ENCODE peak calls at places on chromosomes 2 and 18, in five cellular contexts. One of them, this sample, is unnamed.

GRCh38 chr2:167581961-167582574 is 665.3 kb downstream of the STK39 start:
- DNase-seq in tibial artery: no peak
- DNase-seq in HFFc6: no peak
- DNase-seq in CD4-positive, alpha-beta T cell: no peak
- DNase-seq in cardiac muscle cell: peak
- DNase-seq in this sample: no peak

GRCh38 chr18:57813245-57813644 is 10.1 kb upstream of the ATP8B1 start:
- DNase-seq in tibial artery: no peak
- DNase-seq in HFFc6: peak
- DNase-seq in CD4-positive, alpha-beta T cell: no peak
- DNase-seq in cardiac muscle cell: peak
- DNase-seq in this sample: no peak

GRCh38 chr2:25276569-25277465 is 64.9 kb downstream of the DNMT3A start:
- DNase-seq in tibial artery: peak
- DNase-seq in HFFc6: no peak
- DNase-seq in CD4-positive, alpha-beta T cell: peak
- DNase-seq in cardiac muscle cell: peak
- DNase-seq in this sample: no peak

GRCh38 chr2:39942970-39943369 is 163.9 kb upstream of the THUMPD2 start:
- DNase-seq in tibial artery: no peak
- DNase-seq in HFFc6: peak
- DNase-seq in CD4-positive, alpha-beta T cell: no peak
- DNase-seq in cardiac muscle cell: peak
- DNase-seq in this sample: no peak

GRCh38 chr2:227623225-227623624 is 5.9 kb downstream of the SCYGR4 start:
- DNase-seq in tibial artery: no peak
- DNase-seq in HFFc6: peak
- DNase-seq in CD4-positive, alpha-beta T cell: no peak
- DNase-seq in cardiac muscle cell: peak
- DNase-seq in this sample: no peak

GRCh38 chr2:175251425-175252041 is 70.0 kb upstream of the ATP5MC3 start:
- DNase-seq in tibial artery: no peak
- DNase-seq in HFFc6: peak
- DNase-seq in CD4-positive, alpha-beta T cell: no peak
- DNase-seq in cardiac muscle cell: peak
- DNase-seq in this sample: no peak

GRCh38 chr2:223404616-223405015 is 197.5 kb downstream of the SCG2 start:
- DNase-seq in tibial artery: no peak
- DNase-seq in HFFc6: no peak
- DNase-seq in CD4-positive, alpha-beta T cell: no peak
- DNase-seq in cardiac muscle cell: no peak
- DNase-seq in this sample: no peak

GRCh38 chr18:383135-383534 is 115.3 kb upstream of the THOC1 start:
- DNase-seq in tibial artery: no peak
- DNase-seq in HFFc6: no peak
- DNase-seq in CD4-positive, alpha-beta T cell: no peak
- DNase-seq in cardiac muscle cell: no peak
- DNase-seq in this sample: no peak

GRCh38 chr18:50806208-50806616 is 13.6 kb downstream of the MRO start:
- DNase-seq in tibial artery: no peak
- DNase-seq in HFFc6: no peak
- DNase-seq in CD4-positive, alpha-beta T cell: no peak
- DNase-seq in cardiac muscle cell: peak
- DNase-seq in this sample: no peak

GRCh38 chr2:232502901-232503791 is 15.5 kb upstream of the ECEL1 start:
- DNase-seq in tibial artery: no peak
- DNase-seq in HFFc6: no peak
- DNase-seq in CD4-positive, alpha-beta T cell: peak
- DNase-seq in cardiac muscle cell: peak
- DNase-seq in this sample: no peak

GRCh38 chr2:74321737-74322136 is 21.5 kb downstream of the SLC4A5 start:
- DNase-seq in tibial artery: no peak
- DNase-seq in HFFc6: no peak
- DNase-seq in CD4-positive, alpha-beta T cell: no peak
- DNase-seq in cardiac muscle cell: no peak
- DNase-seq in this sample: no peak

GRCh38 chr2:25684577-25684976 is 11.2 kb upstream of the DTNB start:
- DNase-seq in tibial artery: no peak
- DNase-seq in HFFc6: no peak
- DNase-seq in CD4-positive, alpha-beta T cell: no peak
- DNase-seq in cardiac muscle cell: no peak
- DNase-seq in this sample: no peak

GRCh38 chr2:189549440-189549832 is 31.1 kb downstream of the SLC40A1 start:
- DNase-seq in tibial artery: peak
- DNase-seq in HFFc6: no peak
- DNase-seq in CD4-positive, alpha-beta T cell: no peak
- DNase-seq in cardiac muscle cell: peak
- DNase-seq in this sample: no peak

GRCh38 chr2:230864122-230864604 is 579 bp upstream of the ITM2C start:
- DNase-seq in tibial artery: peak
- DNase-seq in HFFc6: no peak
- DNase-seq in CD4-positive, alpha-beta T cell: no peak
- DNase-seq in cardiac muscle cell: no peak
- DNase-seq in this sample: no peak

GRCh38 chr2:20224716-20225293 is at the start of gene SDC1:
- DNase-seq in tibial artery: no peak
- DNase-seq in HFFc6: peak
- DNase-seq in CD4-positive, alpha-beta T cell: no peak
- DNase-seq in cardiac muscle cell: peak
- DNase-seq in this sample: peak

GRCh38 chr2:227627769-227628168 is 10.5 kb downstream of the SCYGR4 start:
- DNase-seq in tibial artery: no peak
- DNase-seq in HFFc6: no peak
- DNase-seq in CD4-positive, alpha-beta T cell: no peak
- DNase-seq in cardiac muscle cell: no peak
- DNase-seq in this sample: no peak

GRCh38 chr18:3499498-3499897 is 49.5 kb downstream of the TGIF1 start:
- DNase-seq in tibial artery: no peak
- DNase-seq in HFFc6: no peak
- DNase-seq in CD4-positive, alpha-beta T cell: no peak
- DNase-seq in cardiac muscle cell: peak
- DNase-seq in this sample: no peak

GRCh38 chr2:109497447-109497846 is 116.3 kb downstream of the SEPTIN10 start:
- DNase-seq in tibial artery: no peak
- DNase-seq in HFFc6: peak
- DNase-seq in CD4-positive, alpha-beta T cell: no peak
- DNase-seq in cardiac muscle cell: no peak
- DNase-seq in this sample: no peak

GRCh38 chr2:25201265-25201664 is 32.9 kb upstream of the POMC start:
- DNase-seq in tibial artery: no peak
- DNase-seq in HFFc6: no peak
- DNase-seq in CD4-positive, alpha-beta T cell: no peak
- DNase-seq in cardiac muscle cell: no peak
- DNase-seq in this sample: no peak

GRCh38 chr18:8841781-8842485 is 136.6 kb downstream of the MTCL1 start:
- DNase-seq in tibial artery: no peak
- DNase-seq in HFFc6: no peak
- DNase-seq in CD4-positive, alpha-beta T cell: no peak
- DNase-seq in cardiac muscle cell: no peak
- DNase-seq in this sample: no peak

GRCh38 chr18:23502516-23503037 is 734 bp upstream of the RMC1 start:
- DNase-seq in tibial artery: no peak
- DNase-seq in HFFc6: no peak
- DNase-seq in CD4-positive, alpha-beta T cell: no peak
- DNase-seq in cardiac muscle cell: no peak
- DNase-seq in this sample: no peak

GRCh38 chr2:108855194-108855593 is 68.6 kb downstream of the CCDC138 start:
- DNase-seq in tibial artery: no peak
- DNase-seq in HFFc6: peak
- DNase-seq in CD4-positive, alpha-beta T cell: no peak
- DNase-seq in cardiac muscle cell: peak
- DNase-seq in this sample: no peak

GRCh38 chr2:37230581-37230980 is 815 bp downstream of the CEBPZ start:
- DNase-seq in tibial artery: no peak
- DNase-seq in HFFc6: no peak
- DNase-seq in CD4-positive, alpha-beta T cell: no peak
- DNase-seq in cardiac muscle cell: peak
- DNase-seq in this sample: no peak

GRCh38 chr2:46299365-46300263 is 2.4 kb downstream of the EPAS1 start:
- DNase-seq in tibial artery: peak
- DNase-seq in HFFc6: peak
- DNase-seq in CD4-positive, alpha-beta T cell: no peak
- DNase-seq in cardiac muscle cell: peak
- DNase-seq in this sample: peak

GRCh38 chr2:233387667-233388528 is 33.6 kb downstream of the DGKD start:
- DNase-seq in tibial artery: peak
- DNase-seq in HFFc6: peak
- DNase-seq in CD4-positive, alpha-beta T cell: no peak
- DNase-seq in cardiac muscle cell: peak
- DNase-seq in this sample: peak

GRCh38 chr2:233107906-233108305 is 47.8 kb downstream of the INPP5D start:
- DNase-seq in tibial artery: no peak
- DNase-seq in HFFc6: no peak
- DNase-seq in CD4-positive, alpha-beta T cell: no peak
- DNase-seq in cardiac muscle cell: no peak
- DNase-seq in this sample: no peak

GRCh38 chr18:78661316-78661715 is 318.3 kb upstream of the SALL3 start:
- DNase-seq in tibial artery: no peak
- DNase-seq in HFFc6: no peak
- DNase-seq in CD4-positive, alpha-beta T cell: no peak
- DNase-seq in cardiac muscle cell: no peak
- DNase-seq in this sample: no peak

GRCh38 chr18:78658531-78658930 is 321.1 kb upstream of the SALL3 start:
- DNase-seq in tibial artery: no peak
- DNase-seq in HFFc6: no peak
- DNase-seq in CD4-positive, alpha-beta T cell: no peak
- DNase-seq in cardiac muscle cell: no peak
- DNase-seq in this sample: no peak

GRCh38 chr18:78659057-78659456 is 320.6 kb upstream of the SALL3 start:
- DNase-seq in tibial artery: no peak
- DNase-seq in HFFc6: no peak
- DNase-seq in CD4-positive, alpha-beta T cell: no peak
- DNase-seq in cardiac muscle cell: no peak
- DNase-seq in this sample: no peak

GRCh38 chr18:78660311-78660710 is 319.3 kb upstream of the SALL3 start:
- DNase-seq in tibial artery: no peak
- DNase-seq in HFFc6: no peak
- DNase-seq in CD4-positive, alpha-beta T cell: no peak
- DNase-seq in cardiac muscle cell: no peak
- DNase-seq in this sample: no peak

DNA sequence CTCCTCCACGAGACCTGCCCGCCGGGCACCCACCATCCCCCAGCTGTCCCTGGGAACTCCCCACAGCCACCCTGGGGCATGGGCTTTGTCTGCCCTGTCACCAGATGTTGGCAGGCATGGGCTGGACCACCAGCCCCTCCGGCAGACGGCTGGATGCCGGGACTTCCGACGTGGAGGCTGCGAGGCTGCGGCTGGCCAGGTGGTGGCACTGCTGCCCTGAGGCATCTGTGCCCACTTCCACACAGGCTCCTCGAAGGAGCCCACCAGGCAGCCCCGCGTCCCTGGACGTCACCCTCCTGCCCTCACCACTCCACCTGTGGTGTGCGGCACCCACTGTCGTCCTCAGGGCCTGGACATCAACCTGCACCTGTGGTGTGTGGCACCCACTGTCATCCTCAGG is 319.9 kb upstream of the SALL3 start:
- DNase-seq in tibial artery: no peak
- DNase-seq in HFFc6: no peak
- DNase-seq in CD4-positive, alpha-beta T cell: no peak
- DNase-seq in cardiac muscle cell: no peak
- DNase-seq in this sample: no peak
- TF ChIP-seq CTCF in tibial artery: no peak
- TF ChIP-seq CTCF in HFFc6: peak
- TF ChIP-seq CTCF in CD4-positive, alpha-beta T cell: no peak
- TF ChIP-seq CTCF in cardiac muscle cell: no peak
- TF ChIP-seq CTCF in this sample: no peak

GRCh38 chr2:121080013-121080772 is 204.8 kb downstream of the TFCP2L1 start:
- DNase-seq in tibial artery: no peak
- DNase-seq in HFFc6: peak
- DNase-seq in CD4-positive, alpha-beta T cell: peak
- DNase-seq in cardiac muscle cell: peak
- DNase-seq in this sample: peak
- TF ChIP-seq CTCF in tibial artery: peak
- TF ChIP-seq CTCF in HFFc6: peak
- TF ChIP-seq CTCF in CD4-positive, alpha-beta T cell: peak
- TF ChIP-seq CTCF in cardiac muscle cell: peak
- TF ChIP-seq CTCF in this sample: peak

DNA sequence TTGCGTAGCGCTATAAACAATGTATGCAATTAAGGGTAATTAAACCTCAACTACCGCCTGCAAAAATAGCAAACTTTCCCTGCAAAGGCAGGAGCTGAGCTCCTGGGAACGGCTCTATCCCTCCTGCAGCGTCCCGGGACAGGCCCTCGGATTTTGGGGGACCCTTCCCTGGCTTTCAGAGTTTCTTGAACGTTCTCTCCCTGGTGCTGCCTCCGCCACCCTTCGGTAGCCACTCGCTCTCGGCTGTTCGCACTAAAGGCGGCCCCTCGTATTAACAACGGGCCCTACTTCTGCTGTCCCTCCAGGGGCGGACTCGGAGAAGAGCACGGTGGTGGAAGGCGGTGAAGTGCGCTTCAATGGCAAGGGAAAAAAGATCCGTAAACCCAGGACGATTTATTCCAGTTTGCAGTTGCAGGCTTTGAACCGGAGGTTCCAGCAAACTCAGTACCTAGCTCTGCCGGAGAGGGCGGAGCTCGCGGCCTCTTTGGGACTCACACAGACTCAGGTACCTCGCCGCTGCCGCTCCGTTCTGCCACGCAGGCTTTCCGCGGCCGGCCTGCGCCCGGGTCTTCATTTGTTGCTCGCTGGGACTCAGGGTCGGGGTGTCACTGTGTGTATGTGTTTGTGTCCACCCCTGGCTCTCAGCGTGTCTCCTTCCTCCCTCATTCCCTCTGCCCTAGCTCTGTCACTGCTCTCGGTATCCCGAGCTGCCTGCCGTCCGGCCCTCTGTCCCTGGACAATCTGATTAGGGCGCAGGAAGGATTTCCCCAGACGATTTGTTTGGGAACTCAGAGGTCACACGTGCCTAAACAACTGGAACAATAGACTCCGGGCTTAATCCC is 1.3 kb downstream of the DLX1 start:
- DNase-seq in tibial artery: no peak
- DNase-seq in HFFc6: no peak
- DNase-seq in CD4-positive, alpha-beta T cell: peak
- DNase-seq in cardiac muscle cell: no peak
- DNase-seq in this sample: no peak
- TF ChIP-seq CTCF in tibial artery: no peak
- TF ChIP-seq CTCF in HFFc6: peak
- TF ChIP-seq CTCF in CD4-positive, alpha-beta T cell: peak
- TF ChIP-seq CTCF in cardiac muscle cell: no peak
- TF ChIP-seq CTCF in this sample: no peak

GRCh38 chr2:16359961-16360360 is 305.7 kb downstream of the CYRIA start:
- DNase-seq in tibial artery: no peak
- DNase-seq in HFFc6: no peak
- DNase-seq in CD4-positive, alpha-beta T cell: no peak
- DNase-seq in cardiac muscle cell: no peak
- DNase-seq in this sample: no peak

GRCh38 chr2:16363581-16363980 is 302.1 kb downstream of the CYRIA start:
- DNase-seq in tibial artery: no peak
- DNase-seq in HFFc6: no peak
- DNase-seq in CD4-positive, alpha-beta T cell: no peak
- DNase-seq in cardiac muscle cell: no peak
- DNase-seq in this sample: no peak

GRCh38 chr2:16362611-16363010 is 303.0 kb downstream of the CYRIA start:
- DNase-seq in tibial artery: no peak
- DNase-seq in HFFc6: no peak
- DNase-seq in CD4-positive, alpha-beta T cell: no peak
- DNase-seq in cardiac muscle cell: no peak
- DNase-seq in this sample: no peak

GRCh38 chr2:16365391-16365790 is 300.2 kb downstream of the CYRIA start:
- DNase-seq in tibial artery: no peak
- DNase-seq in HFFc6: no peak
- DNase-seq in CD4-positive, alpha-beta T cell: no peak
- DNase-seq in cardiac muscle cell: no peak
- DNase-seq in this sample: no peak

GRCh38 chr2:16361261-16361990 is 304.2 kb downstream of the CYRIA start:
- DNase-seq in tibial artery: no peak
- DNase-seq in HFFc6: no peak
- DNase-seq in CD4-positive, alpha-beta T cell: no peak
- DNase-seq in cardiac muscle cell: no peak
- DNase-seq in this sample: no peak
- TF ChIP-seq CTCF in tibial artery: no peak
- TF ChIP-seq CTCF in HFFc6: no peak
- TF ChIP-seq CTCF in CD4-positive, alpha-beta T cell: no peak
- TF ChIP-seq CTCF in cardiac muscle cell: no peak
- TF ChIP-seq CTCF in this sample: no peak

This sample was measured in suprapubic skin.